ENCODE peak calls at places on chromosomes 1 and 21, in six cellular contexts. I is HCT116, D is H9, O is mammary epithelial cell, P is DND-41, M is colonic mucosa. R is an unnamed sample.
A peak's percentile ranks its signal among the peaks of the same experiment; 100 is the strongest.

GRCh38 chr1:69738458-69738857 is 170.7 kb downstream of the LRRC7 start:
- DNase-seq in M (no peak), O (no peak), P (no peak), D (no peak), I (no peak), R (no peak)

GRCh38 chr1:207672525-207673130 is 27.7 kb downstream of the CR1L start:
- DNase-seq in M (peak; percentile 22), O (peak; percentile 31), D (peak; percentile 52), I (peak; percentile 45), P (peak; percentile 10), R (peak; percentile 48)

GRCh38 chr1:194176212-194176611 is 989.8 kb upstream of the B3GALT2 start:
- DNase-seq in P (no peak), I (no peak), D (no peak), O (no peak), M (no peak), R (no peak)

GRCh38 chr1:205456868-205457724 is 1.3 kb upstream of the BLACAT1 start:
- DNase-seq in D (peak; percentile 89), I (no peak), M (no peak), P (no peak), O (no peak), R (no peak)

GRCh38 chr1:94121411-94121821 is 468 bp upstream of the ABCA4 start:
- DNase-seq in M (no peak), D (no peak), O (no peak), P (no peak), I (no peak), R (no peak)

GRCh38 chr1:222021124-222021523 is 279.2 kb upstream of the DUSP10 start:
- DNase-seq in M (no peak), I (no peak), D (no peak), P (no peak), O (no peak), R (no peak)

GRCh38 chr1:7013833-7014639 is 228.8 kb downstream of the CAMTA1 start:
- DNase-seq in I (no peak), M (peak; percentile 10), O (no peak), P (no peak), D (no peak), R (no peak)

GRCh38 chr1:64960731-64961130 is 5.6 kb downstream of the JAK1 start:
- DNase-seq in O (no peak), P (no peak), I (no peak), M (no peak), D (no peak), R (no peak)

GRCh38 chr21:45735259-45736000 is 91.9 kb downstream of the PCBP3 start:
- DNase-seq in P (no peak), I (no peak), D (no peak), M (no peak), O (no peak), R (no peak)

GRCh38 chr1:241994171-241994570 is 4.7 kb downstream of the MAP1LC3C start:
- DNase-seq in O (no peak), I (no peak), P (no peak), M (no peak), D (no peak), R (no peak)

GRCh38 chr1:211468595-211468994 is 23.4 kb downstream of the RD3 start:
- DNase-seq in M (no peak), I (no peak), P (no peak), O (no peak), D (no peak), R (no peak)

GRCh38 chr1:224683981-224684380 is 67.9 kb downstream of the CNIH3 start:
- DNase-seq in P (no peak), D (no peak), M (no peak), I (no peak), O (no peak), R (no peak)

GRCh38 chr1:58779059-58779754 is 4.6 kb downstream of the JUN start:
- DNase-seq in P (no peak), M (no peak), O (no peak), D (no peak), I (no peak), R (peak; percentile 52)

DNA sequence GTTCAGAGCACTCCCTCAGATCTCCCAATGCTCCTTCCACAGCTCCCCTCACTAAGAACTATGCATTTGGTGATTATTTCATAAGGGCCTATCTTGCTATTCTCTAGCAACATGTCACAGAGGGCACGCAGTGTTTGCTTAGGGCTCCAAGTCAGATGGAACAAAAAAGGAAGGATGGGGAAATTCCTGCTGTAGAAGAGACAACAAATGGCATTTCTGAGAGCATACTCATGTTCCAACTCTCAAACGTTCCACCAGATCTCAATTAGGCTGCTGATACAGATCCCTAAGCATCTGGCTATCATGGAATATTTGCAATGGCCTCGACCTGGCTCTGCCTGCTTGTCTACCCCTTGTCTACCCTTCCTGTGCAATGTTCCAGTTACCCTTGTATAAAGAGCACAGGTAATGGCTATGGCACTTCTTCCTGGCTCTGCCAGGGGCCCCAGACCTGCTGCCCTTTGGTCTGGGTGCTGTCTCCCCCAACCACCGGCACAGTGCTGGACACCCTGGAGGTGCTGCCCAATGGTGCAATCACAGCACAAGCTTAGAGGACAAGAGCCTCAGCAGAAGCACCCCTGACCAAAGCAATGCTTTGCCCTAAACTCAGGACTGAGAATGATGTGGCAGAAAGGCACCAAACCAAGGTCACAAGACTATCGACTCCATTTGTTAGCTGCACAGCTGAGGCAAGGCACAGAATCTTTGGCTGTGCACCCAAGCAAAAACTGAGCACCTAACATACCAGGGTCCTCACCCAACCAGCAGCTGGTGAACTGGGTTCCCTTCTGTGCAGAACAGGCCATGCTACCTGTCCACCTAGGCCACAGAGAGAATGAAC is 3.6 kb downstream of the PARP1 start:
- DNase-seq in M (no peak), O (no peak), I (no peak), P (no peak), D (no peak), R (peak; percentile 47)
- H3K4me1 ChIP-seq in M (peaks cover 13% of the 10 kb centered on the region), O (peaks cover 18% of the 10 kb centered on the region), I (peaks cover 8% of the 10 kb centered on the region), P (peaks cover 37% of the 10 kb centered on the region), D (peaks cover 17% of the 10 kb centered on the region), R (peaks cover 41% of the 10 kb centered on the region)

DNA sequence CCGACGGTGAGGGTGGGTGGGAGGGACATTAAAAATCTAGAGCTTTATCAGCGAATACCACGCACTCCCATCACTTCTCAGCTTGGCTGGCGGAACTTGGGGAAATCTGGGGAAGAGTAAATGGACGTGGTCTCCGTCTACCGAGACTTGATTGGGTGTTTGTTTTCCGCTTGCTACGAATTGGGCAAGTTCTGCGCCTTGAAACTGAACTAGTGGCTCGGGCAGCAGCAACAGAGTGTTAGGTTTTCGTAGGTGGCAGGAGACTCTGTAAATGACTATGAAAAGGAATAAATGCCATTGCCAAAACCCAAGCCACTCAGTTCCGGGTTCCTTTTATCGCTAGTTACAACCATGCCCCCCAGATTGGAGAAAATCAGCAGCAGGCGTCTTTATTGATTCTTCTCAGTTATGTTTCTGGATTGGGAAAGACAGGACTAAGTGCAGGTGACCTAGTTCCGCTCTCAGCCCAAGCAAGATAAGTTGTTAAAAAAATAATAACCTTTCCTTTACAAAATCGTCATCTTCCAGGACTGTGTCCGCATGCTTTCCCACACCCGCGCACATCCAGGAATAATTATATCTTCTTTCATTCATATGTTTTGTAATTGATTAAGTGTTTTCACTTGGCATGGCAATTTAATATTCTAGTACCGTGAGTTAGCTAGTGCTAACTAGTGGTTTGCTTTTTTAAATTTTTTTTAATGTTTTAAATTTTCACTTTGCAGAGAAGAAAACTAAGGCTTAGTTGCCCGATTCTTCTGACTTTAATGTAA is 3.4 kb downstream of the LHX9 start:
- DNase-seq in P (no peak), D (no peak), I (no peak), M (no peak), O (no peak), R (no peak)
- H3K27me3 ChIP-seq in P (peaks cover 14% of the 10 kb centered on the region), D (peaks cover 67% of the 10 kb centered on the region), I (no peaks in the 10 kb centered on the region), M (peaks cover 67% of the 10 kb centered on the region), O (peaks cover 52% of the 10 kb centered on the region), R (peaks cover 70% of the 10 kb centered on the region)

GRCh38 chr1:81172483-81172882 is 628.3 kb upstream of the ADGRL2 start:
- DNase-seq in M (no peak), O (no peak), D (no peak), P (no peak), I (no peak), R (no peak)
- H3K9ac ChIP-seq in M (no peak overlapping the region), O (no peak overlapping the region), D (no peak overlapping the region), P (no peak overlapping the region), I (no peak overlapping the region), R (no peak overlapping the region)

GRCh38 chr21:36987845-36988244 is 18.7 kb upstream of the RIPPLY3 start:
- DNase-seq in I (no peak), O (no peak), M (no peak), P (no peak), D (no peak), R (no peak)
- H3K4me1 ChIP-seq in I (peaks cover 11% of the 10 kb centered on the region), O (peaks cover 13% of the 10 kb centered on the region), M (no peaks in the 10 kb centered on the region), P (peaks cover 17% of the 10 kb centered on the region), D (no peaks in the 10 kb centered on the region), R (peaks cover 17% of the 10 kb centered on the region)

GRCh38 chr1:230458509-230458908 is 32.4 kb upstream of the PGBD5 start:
- DNase-seq in O (peak; percentile 77), D (no peak), I (no peak), M (no peak), P (no peak), R (peak; percentile 8)

GRCh38 chr1:230456478-230456877 is 30.3 kb upstream of the PGBD5 start:
- DNase-seq in I (no peak), O (no peak), P (no peak), M (no peak), D (no peak), R (no peak)

GRCh38 chr1:230453377-230453776 is 27.2 kb upstream of the PGBD5 start:
- DNase-seq in P (no peak), O (no peak), I (no peak), D (no peak), M (no peak), R (no peak)
- H3K27me3 ChIP-seq in P (peaks cover 8% of the 10 kb centered on the region), O (peaks cover 5% of the 10 kb centered on the region), I (peaks cover 10% of the 10 kb centered on the region), D (no peaks in the 10 kb centered on the region), M (no peaks in the 10 kb centered on the region), R (no peaks in the 10 kb centered on the region)

GRCh38 chr1:227926216-227926791 is 21.4 kb downstream of the WNT9A start:
- DNase-seq in M (no peak), O (no peak), P (no peak), D (no peak), I (no peak), R (no peak)

GRCh38 chr1:227924168-227924837 is 23.4 kb downstream of the WNT9A start:
- DNase-seq in I (no peak), O (no peak), M (no peak), P (no peak), D (no peak), R (no peak)

GRCh38 chr1:227926896-227927885 is 20.5 kb downstream of the WNT9A start:
- DNase-seq in O (no peak), I (no peak), P (no peak), D (no peak), M (no peak), R (no peak)

GRCh38 chr1:227924838-227925574 is 22.7 kb downstream of the WNT9A start:
- DNase-seq in I (no peak), D (no peak), O (no peak), M (no peak), P (no peak), R (no peak)

GRCh38 chr1:227925582-227926198 is 22.0 kb downstream of the WNT9A start:
- DNase-seq in I (no peak), D (no peak), O (no peak), M (no peak), P (no peak), R (no peak)
- H3K9ac ChIP-seq in I (no peak overlapping the region), D (no peak overlapping the region), O (no peak overlapping the region), M (no peak overlapping the region), P (no peak overlapping the region), R (no peak overlapping the region)

R was measured in adipocyte.